ENCODE peak calls at places on chromosomes 1 and 21, in four cellular contexts. A is spleen; V is CD4-positive, alpha-beta T cell; T is astrocyte. C is an unnamed sample.

GRCh38 chr1:182120411-182121258 is 59.1 kb upstream of the ZNF648 start:
- DNase-seq in A (no peak), V (no peak), T (peak; percentile 77), C (peak; percentile 3)

GRCh38 chr1:201282931-201283829 is at the start of gene PKP1:
- DNase-seq in A (peak; percentile 77), V (no peak), T (peak; percentile 15), C (no peak)

GRCh38 chr1:12600335-12600734 is 17.7 kb downstream of the DHRS3 start:
- DNase-seq in A (no peak), V (no peak), T (no peak), C (no peak)

GRCh38 chr1:169024800-169025253 is 81.7 kb upstream of the ATP1B1 start:
- DNase-seq in A (no peak), V (no peak), T (no peak), C (no peak)

GRCh38 chr1:70979879-70980278 is 67.7 kb downstream of the PTGER3 start:
- DNase-seq in A (no peak), V (no peak), T (no peak), C (no peak)

GRCh38 chr1:195005338-195005737 is 1602.9 kb downstream of the KCNT2 start:
- DNase-seq in A (no peak), V (no peak), T (no peak), C (no peak)

GRCh38 chr1:54125671-54126070 is 27.1 kb downstream of the CDCP2 start:
- DNase-seq in A (peak; percentile 57), V (no peak), T (no peak), C (no peak)

GRCh38 chr1:103146143-103146542 is 37.8 kb upstream of the COL11A1 start:
- DNase-seq in A (no peak), V (no peak), T (peak; percentile 29), C (no peak)

GRCh38 chr1:226799634-226800281 is 60.7 kb upstream of the ITPKB start:
- DNase-seq in A (no peak), V (no peak), T (no peak), C (no peak)

GRCh38 chr1:3699596-3699995 is 47.3 kb downstream of the TP73 start:
- DNase-seq in A (no peak), V (no peak), T (no peak), C (no peak)

GRCh38 chr1:189500777-189501176 is 976.9 kb downstream of the BRINP3 start:
- DNase-seq in A (no peak), V (no peak), T (peak; percentile 25), C (no peak)

GRCh38 chr21:25313891-25314646 is 293.2 kb downstream of the MRPL39 start:
- DNase-seq in A (no peak), V (no peak), T (peak; percentile 20), C (peak; percentile 25)

GRCh38 chr1:155983191-155984023 is 5.1 kb upstream of the ARHGEF2 start:
- DNase-seq in A (no peak), V (no peak), T (peak; percentile 94), C (peak; percentile 100)

GRCh38 chr1:156744344-156744743 is 3.5 kb upstream of the MRPL24 start:
- DNase-seq in A (no peak), V (no peak), T (no peak), C (no peak)

GRCh38 chr1:165143437-165144065 is 213.0 kb downstream of the LMX1A start:
- DNase-seq in A (no peak), V (no peak), T (no peak), C (no peak)

GRCh38 chr1:204721378-204722041 is 36.0 kb upstream of the LRRN2 start:
- DNase-seq in A (no peak), V (no peak), T (no peak), C (no peak)

GRCh38 chr1:223860051-223860559 is 14.4 kb upstream of the TP53BP2 start:
- DNase-seq in A (no peak), V (no peak), T (no peak), C (no peak)

GRCh38 chr1:72435025-72435424 is 152.7 kb upstream of the NEGR1 start:
- DNase-seq in A (no peak), V (no peak), T (peak; percentile 63), C (no peak)

GRCh38 chr1:34263411-34263810 is 86.7 kb downstream of the C1orf94 start:
- DNase-seq in A (no peak), V (no peak), T (peak; percentile 4), C (no peak)

GRCh38 chr1:155321577-155322497 is 1.1 kb downstream of the RUSC1 start:
- DNase-seq in A (no peak), V (no peak), T (no peak), C (no peak)

GRCh38 chr1:143619851-143620250 is 351.9 kb downstream of the FAM72C start:
- DNase-seq in A (no peak), V (no peak), T (no peak), C (no peak)

GRCh38 chr21:26473471-26473870 is 99.6 kb downstream of the CYYR1 start:
- DNase-seq in A (no peak), V (no peak), T (no peak), C (no peak)

GRCh38 chr1:3746784-3747521 is 5.3 kb upstream of the CCDC27 start:
- DNase-seq in A (peak; percentile 97), V (peak; percentile 89), T (peak; percentile 48), C (peak; percentile 46)

GRCh38 chr1:205921559-205921887 is 21.7 kb downstream of the SLC26A9 start:
- DNase-seq in A (peak; percentile 49), V (no peak), T (no peak), C (no peak)

GRCh38 chr1:3762151-3762872 is 10.1 kb downstream of the CCDC27 start:
- DNase-seq in A (no peak), V (no peak), T (no peak), C (no peak)

GRCh38 chr1:212596798-212597197 is 11.8 kb upstream of the ATF3 start:
- DNase-seq in A (no peak), V (no peak), T (no peak), C (no peak)

GRCh38 chr1:16017461-16018303 is at the start of gene HSPB7:
- DNase-seq in A (no peak), V (no peak), T (peak; percentile 60), C (peak; percentile 50)

GRCh38 chr1:159915571-159916239 is 9.6 kb downstream of the TAGLN2 start:
- DNase-seq in A (peak; percentile 53), V (no peak), T (no peak), C (no peak)

GRCh38 chr1:186715887-186716809 is 35.9 kb upstream of the PTGS2 start:
- DNase-seq in A (no peak), V (no peak), T (no peak), C (peak; percentile 20)

GRCh38 chr21:41933259-41934079 is 20.3 kb downstream of the C2CD2 start:
- DNase-seq in A (peak; percentile 75), V (no peak), T (no peak), C (no peak)

GRCh38 chr1:27575861-27576331 is 28.0 kb downstream of the AHDC1 start:
- DNase-seq in A (peak; percentile 87), V (no peak), T (no peak), C (no peak)

GRCh38 chr1:240004086-240004749 is 87.5 kb upstream of the FMN2 start:
- DNase-seq in A (no peak), V (no peak), T (no peak), C (no peak)

GRCh38 chr1:14599787-14600186 is 1.3 kb downstream of the KAZN start:
- DNase-seq in A (no peak), V (no peak), T (no peak), C (no peak)

GRCh38 chr1:112983540-112984131 is 27.6 kb upstream of the SLC16A1 start:
- DNase-seq in A (no peak), V (no peak), T (no peak), C (no peak)

GRCh38 chr1:164058192-164058591 is 500.8 kb upstream of the PBX1 start:
- DNase-seq in A (no peak), V (no peak), T (no peak), C (no peak)
- TF ChIP-seq CTCF in A (no peak), V (no peak), T (no peak), C (no peak)

GRCh38 chr1:246788895-246789338 is 64.7 kb downstream of the SCCPDH start:
- DNase-seq in A (no peak), V (no peak), T (peak; percentile 8), C (no peak)
- TF ChIP-seq CTCF in A (no peak), V (no peak), T (no peak), C (no peak)

DNA sequence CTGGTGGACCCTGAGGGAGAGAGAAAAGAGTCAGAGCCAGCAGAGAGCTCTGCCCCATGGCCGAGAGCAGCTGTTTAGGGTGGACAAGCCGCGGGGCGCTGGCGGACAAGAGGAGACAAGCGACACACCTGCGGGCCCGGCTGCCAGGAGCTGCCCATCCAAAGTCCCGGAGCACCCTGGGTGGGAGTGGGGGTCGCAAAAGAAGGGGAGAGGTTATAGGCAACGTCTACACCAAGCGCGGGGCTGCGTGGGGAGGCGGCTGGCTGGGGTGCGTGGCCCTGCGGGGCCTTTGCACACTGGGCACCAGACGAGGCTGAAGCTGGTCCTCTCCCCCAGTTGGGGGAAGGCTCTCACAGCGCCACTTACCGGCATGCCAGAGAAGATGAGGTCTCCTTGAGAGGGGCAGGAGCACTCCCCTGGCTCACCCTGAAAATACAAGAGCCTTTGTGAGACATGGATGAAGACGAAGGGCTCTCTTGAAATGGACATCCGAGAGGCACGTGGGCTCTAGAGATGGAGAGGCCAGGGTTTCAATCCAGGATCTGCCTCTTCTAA is 24.1 kb downstream of the COL16A1 start:
- DNase-seq in A (no peak), V (no peak), T (no peak), C (no peak)
- TF ChIP-seq CTCF in A (no peak), V (no peak), T (no peak), C (no peak)

DNA sequence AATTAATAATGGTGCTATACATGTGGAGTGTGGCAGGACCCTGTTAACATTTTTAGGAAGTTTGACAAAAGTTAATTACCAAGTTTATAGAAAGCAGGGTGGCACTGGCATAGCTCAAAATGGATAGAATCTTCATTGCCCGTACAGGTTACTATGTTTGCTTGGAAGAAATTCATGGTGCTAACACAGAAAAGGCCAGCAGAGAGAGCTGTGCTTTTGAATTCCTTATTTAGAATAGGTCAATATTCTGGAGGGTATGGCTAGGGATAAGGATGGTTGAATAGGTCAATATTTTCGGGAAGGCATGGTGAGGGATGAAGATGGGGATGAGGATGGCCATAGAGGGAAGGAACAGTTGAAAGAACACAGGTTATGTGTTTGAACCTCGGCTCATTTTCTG is 345.1 kb downstream of the LMO4 start:
- DNase-seq in A (no peak), V (no peak), T (no peak), C (no peak)
- TF ChIP-seq CTCF in A (no peak), V (no peak), T (no peak), C (peak; percentile 12)

GRCh38 chr1:44170281-44170823 is 28.9 kb upstream of the KLF18 start:
- DNase-seq in A (no peak), V (no peak), T (peak; percentile 47), C (no peak)
- TF ChIP-seq CTCF in A (no peak), V (no peak), T (no peak), C (no peak)

DNA sequence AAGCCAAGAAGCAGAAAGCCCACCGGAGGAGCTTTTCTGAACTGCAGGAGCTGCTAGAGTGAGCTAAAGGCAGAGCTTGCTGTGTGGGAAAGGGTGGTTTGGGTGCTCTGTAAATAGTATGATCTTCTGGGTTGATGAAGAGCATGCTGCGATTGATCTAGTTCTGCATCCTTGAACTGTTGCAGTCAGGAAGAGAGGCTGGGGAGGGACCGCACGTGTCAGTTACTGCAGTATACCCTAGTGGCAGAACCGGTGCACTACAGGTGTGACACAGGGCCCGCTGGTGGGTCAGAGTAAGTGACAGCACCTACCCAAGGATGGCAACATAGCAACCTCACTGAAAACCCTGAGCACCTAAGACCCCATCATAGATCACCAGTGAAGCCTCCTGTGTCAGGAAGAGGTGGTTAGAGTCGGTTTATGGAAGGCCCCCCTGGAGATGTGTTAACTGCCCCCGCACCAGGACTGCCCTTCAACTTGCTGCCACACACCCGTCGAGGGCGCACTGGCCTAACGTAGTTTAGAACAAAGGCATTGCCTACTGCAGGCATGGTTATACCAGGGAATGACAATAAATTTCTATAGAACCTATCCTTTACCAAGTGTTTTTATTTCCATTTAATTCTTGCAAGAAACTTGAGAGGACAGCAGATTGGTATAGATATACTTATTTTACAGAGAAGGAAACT is 146.0 kb upstream of the KIAA0040 start:
- DNase-seq in A (peak; percentile 80), V (peak; percentile 51), T (no peak), C (no peak)
- TF ChIP-seq CTCF in A (peak; percentile 62), V (peak; percentile 60), T (peak; percentile 13), C (peak; percentile 4)

C was measured in AG09319.